ENCODE peak calls at places on chromosomes 13 and 19, in four cellular contexts. F, Y, S and T are unnamed samples.

GRCh38 chr19:17520865-17521264 is 9.4 kb downstream of the PGLS start:
- DNase-seq in F (no peak), Y (no peak), S (no peak), T (no peak)

GRCh38 chr19:49473868-49474544 is at the start of gene FLT3LG:
- DNase-seq in F (peak), Y (peak), S (peak), T (peak)

GRCh38 chr19:42202290-42202867 is 15.1 kb downstream of the DEDD2 start:
- DNase-seq in F (no peak), Y (no peak), S (no peak), T (no peak)

GRCh38 chr19:55692681-55693081 is 17.7 kb downstream of the EPN1 start:
- DNase-seq in F (no peak), Y (no peak), S (no peak), T (no peak)

GRCh38 chr13:62320129-62320724 is 904.6 kb upstream of the PCDH20 start:
- DNase-seq in F (peak), Y (peak), S (peak), T (peak)

GRCh38 chr19:42627916-42628315 is 33.2 kb upstream of the CEACAM8 start:
- DNase-seq in F (no peak), Y (no peak), S (no peak), T (no peak)

GRCh38 chr13:38348890-38349289 is 761 bp upstream of the UFM1 start:
- DNase-seq in F (peak), Y (peak), S (no peak), T (no peak)

GRCh38 chr13:113746671-113747070 is 12.4 kb upstream of the TMEM255B start:
- DNase-seq in F (no peak), Y (no peak), S (no peak), T (no peak)

GRCh38 chr13:106348032-106348431 is 187.4 kb downstream of the EFNB2 start:
- DNase-seq in F (no peak), Y (peak), S (no peak), T (no peak)

GRCh38 chr13:76385606-76386005 is 500.6 kb downstream of the KCTD12 start:
- DNase-seq in F (no peak), Y (no peak), S (no peak), T (no peak)

GRCh38 chr13:83883061-83883523 is 818 bp upstream of the SLITRK1 start:
- DNase-seq in F (no peak), Y (no peak), S (no peak), T (no peak)

GRCh38 chr19:51640371-51640770 is 6.3 kb downstream of the SIGLEC14 start:
- DNase-seq in F (no peak), Y (no peak), S (no peak), T (no peak)

GRCh38 chr19:12834976-12835757 is 788 bp upstream of the RTBDN start:
- DNase-seq in F (peak), Y (no peak), S (no peak), T (peak)

GRCh38 chr19:10105241-10106099 is 692 bp upstream of the PPAN start:
- DNase-seq in F (no peak), Y (no peak), S (no peak), T (no peak)

GRCh38 chr13:108176685-108177274 is 38.6 kb downstream of the LIG4 start:
- DNase-seq in F (peak), Y (peak), S (peak), T (peak)

GRCh38 chr19:40596608-40597328 is 4.4 kb upstream of the LTBP4 start:
- DNase-seq in F (peak), Y (peak), S (peak), T (peak)

GRCh38 chr19:31351212-31352193 is 2.3 kb upstream of the TSHZ3 start:
- DNase-seq in F (no peak), Y (peak), S (no peak), T (peak)

GRCh38 chr19:39342647-39343305 is 555 bp downstream of the SAMD4B start:
- DNase-seq in F (no peak), Y (no peak), S (no peak), T (no peak)

GRCh38 chr13:62033932-62034331 is 618.3 kb upstream of the PCDH20 start:
- DNase-seq in F (no peak), Y (no peak), S (no peak), T (no peak)

GRCh38 chr19:5680437-5681368 is at the start of the genes HSD11B1L and MICOS13:
- DNase-seq in F (peak), Y (peak), S (peak), T (peak)

GRCh38 chr19:5287066-5287465 is 53.5 kb downstream of the PTPRS start:
- DNase-seq in F (no peak), Y (no peak), S (no peak), T (no peak)

GRCh38 chr13:74287672-74288169 is 153.5 kb upstream of the KLF12 start:
- DNase-seq in F (no peak), Y (peak), S (peak), T (peak)

GRCh38 chr13:45989607-45990006 is 62.9 kb downstream of the ZC3H13 start:
- DNase-seq in F (no peak), Y (peak), S (no peak), T (no peak)

GRCh38 chr19:12944064-12944674 is 1.5 kb upstream of the RAD23A start:
- DNase-seq in F (no peak), Y (no peak), S (no peak), T (no peak)

GRCh38 chr13:76884167-76884566 is 2.0 kb downstream of the KCTD12 start:
- DNase-seq in F (no peak), Y (no peak), S (no peak), T (no peak)

GRCh38 chr19:13079542-13079986 is 23.1 kb downstream of the LYL1 start:
- DNase-seq in F (peak), Y (peak), S (no peak), T (no peak)

GRCh38 chr19:18253130-18253529 is 21.1 kb downstream of the IQCN start:
- DNase-seq in F (no peak), Y (no peak), S (no peak), T (no peak)

GRCh38 chr19:7067716-7068115 is 1.8 kb upstream of the ZNF557 start:
- DNase-seq in F (no peak), Y (peak), S (no peak), T (no peak)

GRCh38 chr19:20482721-20483120 is 82.9 kb downstream of the ZNF737 start:
- DNase-seq in F (no peak), Y (no peak), S (no peak), T (peak)

GRCh38 chr19:33405491-33406461 is 32.3 kb downstream of the CEBPG start:
- DNase-seq in F (no peak), Y (no peak), S (no peak), T (no peak)

GRCh38 chr19:13149628-13150186 is 468 bp downstream of the STX10 start:
- DNase-seq in F (peak), Y (no peak), S (peak), T (peak)

GRCh38 chr19:8262431-8262830 is 45.7 kb downstream of the CD320 start:
- DNase-seq in F (no peak), Y (no peak), S (no peak), T (no peak)

GRCh38 chr19:38737921-38738731 is 6.1 kb downstream of the CAPN12 start:
- DNase-seq in F (no peak), Y (no peak), S (no peak), T (no peak)

GRCh38 chr13:50951366-50951765 is 41.8 kb downstream of the RNASEH2B start:
- DNase-seq in F (no peak), Y (peak), S (no peak), T (no peak)

DNA sequence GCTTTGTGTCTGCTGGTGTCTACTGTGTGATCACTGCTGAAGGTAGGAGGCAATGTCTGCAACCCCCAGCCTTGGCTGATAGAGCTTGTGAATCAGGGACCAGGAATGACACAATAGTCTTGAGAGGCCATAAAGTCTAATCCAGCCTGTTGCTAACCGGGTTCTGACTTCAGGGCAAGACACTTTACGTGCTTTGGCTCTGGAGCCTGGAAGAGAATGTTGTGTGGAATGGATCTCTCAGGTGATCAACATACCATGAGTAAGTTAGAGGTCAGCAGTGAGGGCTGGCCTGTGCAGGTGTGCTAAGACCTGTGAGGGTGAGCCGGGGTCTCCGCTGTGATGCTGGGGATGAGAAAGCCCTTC is 5.6 kb downstream of the COL4A2 start:
- DNase-seq in F (no peak), Y (peak), S (no peak), T (no peak)
- H3K27ac ChIP-seq in F (no peak), Y (peak), S (no peak), T (peak)

DNA sequence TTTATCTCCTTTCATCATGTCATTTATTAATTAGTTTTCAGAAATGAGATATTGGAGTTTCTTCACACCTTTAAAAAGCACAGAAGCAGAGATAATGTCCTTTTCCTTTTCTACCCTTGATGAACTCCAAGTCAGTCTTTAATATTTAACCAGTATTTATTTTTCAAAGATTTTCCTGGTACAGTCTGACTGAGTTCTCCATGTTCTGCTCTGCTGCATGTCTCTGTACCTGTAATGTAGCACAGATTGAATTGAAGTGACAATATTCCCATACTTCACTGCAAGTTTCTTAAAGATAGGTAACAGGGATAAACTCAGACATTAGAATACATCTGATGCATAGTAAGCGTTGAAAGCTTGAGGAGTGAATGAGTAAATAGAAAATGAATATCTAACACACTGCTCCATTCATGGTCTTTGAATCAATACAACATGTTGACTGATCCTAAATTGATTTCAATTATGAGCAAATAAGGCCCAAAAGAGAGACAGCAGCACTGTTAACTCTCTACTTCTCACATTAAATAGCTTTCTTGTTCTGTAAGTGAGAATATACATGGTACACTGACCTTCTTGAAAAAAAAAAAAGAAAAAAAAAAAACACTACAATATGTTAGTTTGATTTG is 1323.6 kb upstream of the PRR20A start:
- DNase-seq in F (no peak), Y (no peak), S (no peak), T (no peak)
- TF ChIP-seq MAZ in F (no peak), Y (no peak), S (no peak), T (no peak)

GRCh38 chr13:31322025-31322424 is 122.2 kb downstream of the B3GLCT start:
- DNase-seq in F (no peak), Y (peak), S (no peak), T (no peak)
- H3K27ac ChIP-seq in F (no peak), Y (no peak), S (no peak), T (no peak)

DNA sequence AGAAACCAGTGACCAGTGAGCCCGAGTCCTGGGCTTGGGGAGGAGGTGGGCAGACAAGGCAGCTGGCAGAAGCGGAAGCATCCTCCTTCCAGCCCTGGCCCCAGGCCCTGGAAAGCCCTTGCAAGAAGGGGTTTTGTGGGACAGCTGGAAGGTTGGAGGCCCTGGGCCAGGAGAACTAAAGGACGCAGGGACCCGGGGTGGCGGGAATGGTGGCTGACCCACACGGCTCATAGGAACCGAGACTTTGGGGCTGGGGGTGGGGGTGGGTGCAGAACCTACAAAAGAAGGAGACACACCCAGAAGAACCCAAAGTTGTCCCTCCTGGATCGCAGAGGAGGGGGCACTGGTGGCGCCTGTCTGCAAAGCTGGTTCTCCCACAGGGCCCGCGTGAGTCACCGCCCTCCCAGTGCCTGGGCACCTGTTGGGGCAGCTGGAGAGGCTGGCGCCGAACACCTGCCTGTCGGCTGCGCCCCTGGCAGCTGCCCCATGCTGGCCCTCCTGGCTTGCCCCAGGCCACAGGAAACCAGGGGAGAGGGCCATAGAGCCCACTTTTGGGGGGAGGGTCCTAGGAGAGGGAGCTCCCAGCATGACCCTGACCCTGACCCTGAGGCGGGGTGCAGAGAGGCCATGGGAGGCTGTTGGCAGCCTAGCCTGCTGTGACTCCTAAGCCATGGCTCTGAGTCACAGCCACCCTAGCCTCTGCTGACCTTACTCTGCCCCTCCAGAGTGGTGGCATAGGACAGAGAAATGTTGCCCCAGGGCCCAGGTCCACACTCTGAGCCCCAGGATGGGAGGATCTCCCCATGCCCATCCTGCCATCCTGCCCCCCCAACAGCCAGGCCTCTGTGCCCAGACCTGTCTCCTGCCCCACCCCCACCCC is 768 bp downstream of the DMPK start:
- DNase-seq in F (no peak), Y (no peak), S (no peak), T (peak)
- TF ChIP-seq MAZ in F (no peak), Y (no peak), S (no peak), T (no peak)

DNA sequence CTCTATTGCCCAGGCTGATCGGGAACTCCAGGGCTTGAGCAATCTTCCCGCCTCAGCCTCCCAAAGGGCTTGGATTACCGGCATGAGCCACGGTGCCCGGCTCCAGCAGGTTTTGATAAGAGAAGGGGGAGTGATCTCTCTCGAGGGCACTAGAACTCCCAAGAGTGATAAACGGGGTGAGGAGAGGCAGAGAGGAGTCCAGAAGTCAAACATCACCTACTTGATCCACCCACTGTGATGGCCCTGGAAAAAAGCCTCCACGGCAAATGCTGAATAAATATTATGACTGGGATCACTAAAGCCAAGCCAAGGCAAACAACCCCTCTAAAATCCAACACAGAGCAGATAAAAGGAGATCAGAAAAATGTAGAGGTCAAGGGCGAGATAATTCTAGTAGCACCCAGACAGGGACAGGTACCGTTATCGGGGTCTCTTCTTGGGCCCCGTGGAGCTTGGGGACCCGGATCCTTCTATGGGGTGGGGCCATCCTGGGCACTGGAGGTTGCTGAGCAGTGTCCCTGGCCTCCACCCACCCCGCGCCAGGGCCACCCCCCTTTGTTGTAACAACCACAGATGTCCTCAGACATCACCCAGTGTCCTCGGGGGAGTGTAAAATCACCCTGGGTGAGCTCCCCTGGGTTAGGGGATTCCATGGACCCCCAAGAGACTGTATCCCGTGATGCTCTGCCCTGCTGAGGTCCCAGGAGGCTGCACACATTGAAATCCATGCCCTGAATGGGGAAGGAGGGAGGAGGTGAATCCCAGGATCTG is 3.7 kb upstream of the CREB3L3 start:
- DNase-seq in F (no peak), Y (no peak), S (peak), T (no peak)
- H3K27ac ChIP-seq in F (no peak), Y (no peak), S (no peak), T (peak)

GRCh38 chr19:47305309-47305751 is 4.3 kb upstream of the C5AR1 start:
- DNase-seq in F (peak), Y (peak), S (peak), T (peak)
- TF ChIP-seq MAZ in F (no peak), Y (peak), S (no peak), T (peak)

GRCh38 chr19:43675269-43675879 is 5.4 kb upstream of the PLAUR start:
- DNase-seq in F (no peak), Y (peak), S (no peak), T (peak)

GRCh38 chr19:43673702-43674629 is 4.0 kb upstream of the PLAUR start:
- DNase-seq in F (no peak), Y (no peak), S (no peak), T (no peak)

GRCh38 chr19:43668406-43669158 is 1.4 kb downstream of the PLAUR start:
- DNase-seq in F (peak), Y (peak), S (peak), T (peak)

GRCh38 chr19:43674630-43674982 is 4.6 kb upstream of the PLAUR start:
- DNase-seq in F (no peak), Y (peak), S (no peak), T (no peak)

GRCh38 chr19:43672061-43672679 is 2.2 kb upstream of the PLAUR start:
- DNase-seq in F (no peak), Y (no peak), S (no peak), T (no peak)
- H3K27ac ChIP-seq in F (no peak), Y (no peak), S (no peak), T (peak)

GRCh38 chr13:28658539-28658795 is 463 bp upstream of the POMP start:
- DNase-seq in F (peak), Y (no peak), S (no peak), T (no peak)

GRCh38 chr13:28659611-28659970 is 661 bp downstream of the POMP start:
- DNase-seq in F (peak), Y (peak), S (no peak), T (no peak)

GRCh38 chr13:28658796-28659610 is at the start of gene POMP:
- DNase-seq in F (peak), Y (peak), S (peak), T (peak)

GRCh38 chr13:28655566-28655965 is 3.4 kb upstream of the POMP start:
- DNase-seq in F (no peak), Y (peak), S (no peak), T (no peak)

DNA sequence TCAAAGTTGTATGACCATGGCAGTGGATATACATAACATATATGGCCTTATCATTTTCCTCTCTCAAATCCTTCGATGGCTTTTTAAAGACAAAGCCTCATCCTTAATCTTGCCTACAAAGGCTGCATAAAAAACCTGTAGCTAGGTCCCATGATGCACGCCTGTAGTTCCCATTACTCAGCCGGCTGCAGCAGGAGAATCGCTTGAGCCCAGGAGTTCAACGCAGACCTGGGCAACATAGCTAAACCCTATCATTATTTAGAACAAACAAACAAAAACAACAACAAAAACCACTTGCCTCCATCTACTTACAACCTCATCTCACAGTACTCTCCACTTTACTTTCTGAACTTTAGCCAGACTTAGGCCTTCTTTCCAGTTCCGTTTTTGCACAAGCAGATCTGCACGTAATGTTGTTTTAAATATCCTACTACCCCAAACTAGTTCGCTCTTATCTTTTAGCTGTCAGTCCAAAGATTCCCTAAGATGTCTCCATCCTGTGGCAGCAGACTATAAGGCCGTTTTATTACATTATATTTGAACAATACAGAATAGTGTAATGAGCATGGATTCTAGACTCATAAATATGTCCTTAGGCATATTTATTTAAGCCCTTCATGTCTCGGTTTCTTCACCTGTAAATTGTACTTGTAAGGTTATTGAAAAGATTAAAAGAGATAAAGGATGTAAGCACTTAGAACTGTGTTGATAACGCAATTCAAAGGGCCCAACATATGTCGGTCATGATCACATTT is 969 bp upstream of the POMP start:
- DNase-seq in F (peak), Y (peak), S (no peak), T (no peak)
- TF ChIP-seq MAZ in F (peak), Y (no peak), S (no peak), T (no peak)

GRCh38 chr13:29428310-29428991 is 167.0 kb downstream of the SLC7A1 start:
- DNase-seq in F (no peak), Y (no peak), S (no peak), T (no peak)
- H3K27ac ChIP-seq in F (no peak), Y (no peak), S (no peak), T (no peak)

GRCh38 chr13:33353210-33353609 is 67.7 kb upstream of the STARD13 start:
- DNase-seq in F (no peak), Y (no peak), S (no peak), T (no peak)

GRCh38 chr13:33352023-33352422 is 66.5 kb upstream of the STARD13 start:
- DNase-seq in F (no peak), Y (no peak), S (peak), T (no peak)

GRCh38 chr13:33352520-33352919 is 67.0 kb upstream of the STARD13 start:
- DNase-seq in F (no peak), Y (no peak), S (no peak), T (no peak)

GRCh38 chr13:33353646-33354045 is 68.1 kb upstream of the STARD13 start:
- DNase-seq in F (no peak), Y (no peak), S (no peak), T (no peak)

GRCh38 chr13:33355470-33355869 is 69.9 kb upstream of the STARD13 start:
- DNase-seq in F (no peak), Y (peak), S (no peak), T (no peak)
- TF ChIP-seq MAZ in F (no peak), Y (no peak), S (no peak), T (no peak)